ENCODE peak calls at places on chromosomes 4 and X, in four cellular contexts. K is kidney, F is cardiac muscle cell, H is suprapubic skin. B is an unnamed sample.

GRCh38 chrX:15451913-15452312 is 41.2 kb downstream of the PIR start:
- DNase-seq in K (no peak), F (peak), H (no peak), B (no peak)

GRCh38 chr4:164384416-164384815 is 369.5 kb upstream of the SMIM31 start:
- DNase-seq in K (no peak), F (no peak), H (no peak), B (no peak)

GRCh38 chr4:153207561-153207960 is 3.3 kb downstream of the TRIM2 start:
- DNase-seq in K (no peak), F (peak), H (no peak), B (no peak)

GRCh38 chr4:87014284-87014782 is 79.5 kb downstream of the AFF1 start:
- DNase-seq in K (no peak), F (peak), H (no peak), B (no peak)

GRCh38 chr4:136687118-136687517 is 845.2 kb downstream of the PCDH18 start:
- DNase-seq in K (peak), F (peak), H (no peak), B (no peak)

GRCh38 chr4:64880557-64880956 is 471.3 kb upstream of the TECRL start:
- DNase-seq in K (peak), F (no peak), H (no peak), B (no peak)

GRCh38 chr4:6333301-6334202 is 63.9 kb downstream of the WFS1 start:
- DNase-seq in K (no peak), F (no peak), H (no peak), B (no peak)

GRCh38 chrX:16612257-16612987 is 37.5 kb upstream of the S100G start:
- DNase-seq in K (no peak), F (no peak), H (no peak), B (no peak)

GRCh38 chr4:135201081-135201480 is 999.5 kb upstream of the PABPC4L start:
- DNase-seq in K (no peak), F (no peak), H (no peak), B (no peak)

GRCh38 chr4:19130836-19131235 is 1109.3 kb upstream of the LCORL start:
- DNase-seq in K (no peak), F (peak), H (no peak), B (no peak)

GRCh38 chrX:149962010-149962409 is 23.7 kb upstream of the EOLA2 start:
- DNase-seq in K (no peak), F (no peak), H (no peak), B (no peak)

GRCh38 chrX:151806967-151807540 is 72.5 kb downstream of the CNGA2 start:
- DNase-seq in K (no peak), F (no peak), H (no peak), B (no peak)

GRCh38 chr4:136219592-136220125 is 1312.6 kb downstream of the PCDH18 start:
- DNase-seq in K (no peak), F (no peak), H (no peak), B (no peak)

GRCh38 chr4:151266542-151266941 is 10.4 kb upstream of the PRSS48 start:
- DNase-seq in K (no peak), F (peak), H (no peak), B (no peak)

DNA sequence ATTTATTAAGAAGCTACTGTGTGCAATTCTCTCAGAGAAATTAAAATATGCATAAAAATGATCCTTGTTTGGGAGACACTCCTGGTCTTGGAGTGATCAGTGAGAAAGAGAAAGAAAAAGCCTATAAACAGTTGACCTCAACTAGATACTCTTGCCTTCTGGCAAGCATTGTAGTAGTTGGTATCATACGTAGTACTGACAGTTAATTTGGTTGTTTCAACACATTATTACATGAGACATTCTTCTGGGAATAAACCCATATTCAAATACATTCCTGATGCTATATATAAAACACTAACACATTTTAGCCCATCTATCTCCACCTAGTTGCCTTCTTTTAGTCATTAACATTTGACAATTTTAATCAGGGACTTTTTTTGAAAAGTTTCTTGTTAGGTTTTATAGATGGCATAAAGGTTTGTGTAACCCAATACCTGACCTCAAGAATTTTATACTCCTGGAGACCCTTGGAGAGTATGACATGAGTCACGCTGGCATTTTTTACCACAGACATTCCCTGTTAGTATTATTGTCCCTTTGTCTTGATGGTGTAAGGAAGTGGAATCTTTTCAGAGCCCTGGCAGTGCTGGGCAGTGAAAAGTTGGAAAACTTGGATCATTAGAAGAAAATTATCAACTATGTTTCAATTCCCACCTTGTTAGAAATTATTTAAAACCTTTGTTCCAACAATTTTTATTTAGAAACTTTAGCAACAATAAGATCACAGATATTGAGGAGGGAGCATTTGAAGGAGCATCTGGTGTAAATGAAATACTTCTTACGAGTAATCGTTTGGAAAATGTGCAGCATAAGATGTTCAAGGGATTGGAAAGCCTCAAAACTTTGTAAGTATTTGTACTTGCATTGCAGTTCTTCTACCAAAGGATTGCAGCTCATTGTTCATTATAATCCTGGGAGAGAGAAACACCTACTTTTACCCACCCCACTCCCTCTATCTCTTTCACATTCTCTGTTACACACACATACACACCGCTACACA is 167.1 kb upstream of the PACRGL start:
- DNase-seq in K (no peak), F (no peak), H (no peak), B (no peak)
- H3K27ac ChIP-seq in K (no peak), F (no peak), H (no peak), B (no peak)

GRCh38 chr4:53537606-53538005 is 53.7 kb downstream of the LNX1 start:
- DNase-seq in K (no peak), F (no peak), H (no peak), B (no peak)

GRCh38 chr4:53545238-53545637 is 46.0 kb downstream of the LNX1 start:
- DNase-seq in K (no peak), F (no peak), H (no peak), B (no peak)

GRCh38 chr4:53545942-53546581 is 45.2 kb downstream of the LNX1 start:
- DNase-seq in K (no peak), F (no peak), H (no peak), B (no peak)

GRCh38 chr4:53536328-53536727 is 55.0 kb downstream of the LNX1 start:
- DNase-seq in K (no peak), F (no peak), H (no peak), B (no peak)

DNA sequence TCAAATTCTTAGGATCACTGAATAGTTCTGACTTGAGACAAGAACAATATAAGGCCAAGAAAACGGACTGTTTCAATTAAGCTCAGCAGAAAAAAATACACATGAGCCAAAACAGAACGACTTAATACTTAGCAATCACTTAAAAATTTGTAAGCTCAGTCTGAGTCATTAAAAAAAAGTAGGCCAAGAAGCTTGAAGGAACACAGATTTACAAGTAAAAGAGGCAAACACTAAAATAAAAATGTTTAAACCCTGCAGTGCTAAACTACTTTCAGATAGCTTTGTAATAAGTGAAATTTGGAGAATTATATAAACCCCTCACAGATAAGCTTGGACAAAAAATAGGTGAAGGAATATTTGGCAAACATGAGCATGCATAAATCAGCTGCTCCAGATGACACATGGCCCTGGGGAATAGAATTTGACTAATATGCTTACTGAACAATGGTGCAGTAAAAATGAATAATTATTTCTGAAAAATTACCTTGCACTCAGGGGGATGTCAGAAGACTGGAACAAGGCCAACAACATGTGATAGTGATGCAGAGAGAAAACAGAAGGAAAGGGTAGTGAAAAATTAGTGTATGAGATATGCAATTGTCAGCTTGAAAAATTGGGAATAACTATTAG is 49.6 kb downstream of the LNX1 start:
- DNase-seq in K (no peak), F (peak), H (no peak), B (no peak)
- H3K27ac ChIP-seq in K (no peak), F (no peak), H (peak), B (peak)

GRCh38 chrX:11509786-11510185 is 155.9 kb downstream of the ARHGAP6 start:
- DNase-seq in K (no peak), F (peak), H (no peak), B (no peak)
- H3K27ac ChIP-seq in K (no peak), F (no peak), H (no peak), B (no peak)

GRCh38 chr4:155371432-155372043 is 5.2 kb downstream of the MAP9 start:
- DNase-seq in K (no peak), F (peak), H (no peak), B (no peak)

GRCh38 chr4:155377281-155377680 is 516 bp upstream of the MAP9 start:
- DNase-seq in K (no peak), F (peak), H (no peak), B (no peak)

GRCh38 chr4:155376387-155377268 is at the start of gene MAP9:
- DNase-seq in K (peak), F (peak), H (peak), B (peak)
- H3K27ac ChIP-seq in K (no peak), F (peak), H (no peak), B (peak)

GRCh38 chr4:7978907-7979651 is 39.4 kb upstream of the AFAP1 start:
- DNase-seq in K (no peak), F (peak), H (no peak), B (no peak)
- H3K27ac ChIP-seq in K (no peak), F (no peak), H (no peak), B (no peak)

DNA sequence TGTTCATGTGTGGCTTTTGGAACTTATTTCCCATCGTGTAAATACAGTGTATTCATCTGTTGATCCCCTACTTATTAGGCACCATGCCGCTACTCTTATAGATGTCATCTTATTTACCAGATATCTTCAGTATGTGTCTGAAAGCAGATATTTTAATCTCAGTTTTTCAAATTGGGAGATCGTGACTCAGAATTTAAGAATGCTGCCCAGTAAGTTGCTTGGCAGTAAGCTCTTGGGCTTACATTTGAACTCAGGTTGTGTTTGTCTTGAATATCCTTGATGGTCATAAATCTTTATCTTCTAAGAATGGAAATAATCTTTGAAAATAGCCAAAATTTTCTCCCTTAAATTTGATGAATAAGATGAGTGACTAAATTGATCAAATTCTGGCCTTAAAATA is 45.9 kb upstream of the RPA4 start:
- DNase-seq in K (no peak), F (peak), H (no peak), B (no peak)
- H3K27ac ChIP-seq in K (no peak), F (no peak), H (no peak), B (no peak)

GRCh38 chr4:139301143-139301820 is at the start of gene NAA15:
- DNase-seq in K (peak), F (peak), H (peak), B (peak)

GRCh38 chr4:139299536-139299935 is 1.8 kb upstream of the NAA15 start:
- DNase-seq in K (no peak), F (no peak), H (no peak), B (no peak)

GRCh38 chr4:139300431-139301142 is 718 bp upstream of the NAA15 start:
- DNase-seq in K (no peak), F (peak), H (no peak), B (no peak)

GRCh38 chr4:139297001-139297410 is 4.3 kb upstream of the NAA15 start:
- DNase-seq in K (no peak), F (no peak), H (no peak), B (no peak)

DNA sequence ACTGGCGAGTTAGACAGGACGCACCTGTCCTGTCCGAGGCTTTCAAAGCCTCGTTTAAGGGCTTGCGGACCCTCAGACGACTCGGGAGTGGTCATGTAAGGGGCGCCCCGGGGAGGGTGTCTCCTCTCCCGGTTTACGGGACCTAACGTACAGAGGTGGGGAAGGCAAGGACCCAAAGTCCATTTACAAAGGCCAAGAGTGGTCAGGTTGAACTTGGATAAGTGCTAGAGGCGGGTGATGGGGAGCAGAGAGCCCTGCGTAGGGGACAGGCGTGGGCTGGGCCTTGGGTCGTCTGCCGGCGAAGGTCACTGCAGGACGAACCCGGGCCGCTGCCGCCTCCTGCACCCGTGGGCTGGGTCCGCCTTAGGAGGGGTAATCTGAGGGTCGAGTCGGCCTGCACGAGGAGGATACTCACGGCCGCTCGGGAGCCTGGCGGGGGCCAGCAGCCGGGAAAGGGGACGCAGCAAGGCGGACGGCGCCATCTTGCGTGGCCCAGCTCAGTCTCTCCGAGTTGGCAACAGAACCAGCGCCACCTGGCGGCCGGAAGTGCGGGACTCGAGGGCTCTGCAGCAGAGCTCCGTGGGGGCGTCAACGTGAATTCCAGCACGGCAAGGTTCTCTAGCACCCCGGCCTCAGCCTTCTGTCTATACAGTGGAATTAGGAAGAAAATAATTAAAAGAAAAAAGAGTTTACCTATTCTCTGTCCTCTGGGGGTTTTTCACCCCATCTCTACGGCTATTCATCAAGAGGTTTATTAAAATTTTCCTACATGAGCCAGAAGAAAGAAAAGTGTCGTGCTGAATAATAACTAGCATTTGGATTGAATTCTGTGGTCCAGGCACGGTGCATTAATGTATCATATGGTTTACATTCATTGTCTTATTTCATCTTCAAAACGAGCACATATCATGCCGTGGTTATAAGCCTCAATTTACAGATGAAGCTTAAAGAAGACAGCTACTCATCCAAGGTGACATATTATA is 5.7 kb upstream of the NAA15 start:
- DNase-seq in K (peak), F (peak), H (peak), B (peak)
- H3K27ac ChIP-seq in K (peak), F (peak), H (peak), B (peak)

GRCh38 chr4:2482693-2483092 is 13.8 kb downstream of the RNF4 start:
- DNase-seq in K (peak), F (peak), H (no peak), B (no peak)

GRCh38 chr4:2483237-2483636 is 14.3 kb downstream of the RNF4 start:
- DNase-seq in K (peak), F (no peak), H (no peak), B (no peak)

GRCh38 chr4:2486981-2487380 is 18.1 kb downstream of the RNF4 start:
- DNase-seq in K (peak), F (no peak), H (no peak), B (no peak)

GRCh38 chr4:2484169-2484568 is 15.3 kb downstream of the RNF4 start:
- DNase-seq in K (no peak), F (no peak), H (no peak), B (no peak)

DNA sequence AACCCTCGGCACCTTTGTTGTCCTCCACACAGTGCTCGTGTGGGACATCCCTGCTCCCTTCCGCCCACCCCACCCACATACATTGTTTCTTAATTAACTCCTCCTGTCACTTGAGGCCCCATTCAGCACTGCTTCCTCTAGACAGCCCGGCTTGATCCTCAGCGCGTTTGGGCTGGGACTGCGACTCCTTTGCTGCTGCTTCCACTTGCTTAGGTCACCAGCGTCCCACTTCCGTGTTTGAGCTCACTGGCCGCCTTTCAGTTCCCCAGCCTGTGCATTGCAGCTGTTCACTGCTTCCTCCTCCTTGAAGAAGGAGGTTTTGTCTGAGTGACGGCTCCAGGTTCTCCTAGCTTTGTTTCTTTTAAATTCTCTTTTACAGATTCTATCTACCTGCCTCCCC is 16.1 kb downstream of the RNF4 start:
- DNase-seq in K (peak), F (peak), H (peak), B (no peak)
- H3K27ac ChIP-seq in K (peak), F (no peak), H (no peak), B (peak)

GRCh38 chr4:13654158-13654797 is 26.8 kb upstream of the BOD1L1 start:
- DNase-seq in K (peak), F (peak), H (peak), B (peak)
- H3K27ac ChIP-seq in K (peak), F (no peak), H (no peak), B (peak)

GRCh38 chrX:153755136-153755535 is 8.9 kb upstream of the PLXNB3 start:
- DNase-seq in K (no peak), F (no peak), H (no peak), B (no peak)
- H3K27ac ChIP-seq in K (no peak), F (no peak), H (no peak), B (no peak)